ENCODE peak calls at places on chromosomes 13 and 19, in five cellular contexts. T, K, W, A and L are unnamed samples.

GRCh38 chr13:46896346-46897138 is at the start of gene HTR2A:
- DNase-seq in K (peak), T (peak), A (no peak), W (no peak), L (no peak)

GRCh38 chr13:30000373-30000770 is 150.0 kb upstream of the UBL3 start:
- DNase-seq in K (no peak), T (no peak), W (no peak), A (no peak), L (no peak)

GRCh38 chr13:67803118-67803517 is 573.0 kb upstream of the PCDH9 start:
- DNase-seq in T (no peak), A (no peak), W (no peak), K (no peak), L (no peak)

GRCh38 chr13:99256283-99256682 is 1.9 kb downstream of the GPR18 start:
- DNase-seq in K (no peak), T (no peak), A (no peak), W (no peak), L (no peak)

GRCh38 chr13:49419292-49419691 is 24.6 kb downstream of the CAB39L start:
- DNase-seq in T (no peak), A (no peak), W (no peak), K (no peak), L (no peak)

GRCh38 chr13:23986619-23987018 is 89.3 kb upstream of the C1QTNF9B start:
- DNase-seq in A (no peak), K (no peak), W (no peak), T (peak), L (no peak)

GRCh38 chr19:15195381-15195964 is 5.3 kb downstream of the NOTCH3 start:
- DNase-seq in A (no peak), T (peak), W (no peak), K (no peak), L (no peak)

GRCh38 chr13:112055032-112055416 is 11.9 kb upstream of the SOX1 start:
- DNase-seq in T (no peak), W (no peak), K (no peak), A (no peak), L (no peak)

GRCh38 chr19:48963371-48964204 is 1.5 kb upstream of the FTL start:
- DNase-seq in T (peak), A (peak), K (peak), W (peak), L (peak)

GRCh38 chr19:17328517-17329060 is 6.1 kb downstream of the ANO8 start:
- DNase-seq in K (no peak), A (peak), W (peak), T (no peak), L (no peak)

GRCh38 chr13:32318072-32318471 is 2.8 kb downstream of the BRCA2 start:
- DNase-seq in A (no peak), K (no peak), W (no peak), T (no peak), L (no peak)

GRCh38 chr19:40285353-40286234 is 449 bp upstream of the AKT2 start:
- DNase-seq in A (peak), T (peak), W (peak), K (peak), L (peak)

GRCh38 chr13:87403748-87404432 is 267.3 kb upstream of the SLITRK5 start:
- DNase-seq in T (no peak), K (no peak), W (no peak), A (no peak), L (no peak)

GRCh38 chr13:110705356-110705825 is 525 bp downstream of the CARS2 start:
- DNase-seq in K (no peak), A (no peak), T (no peak), W (no peak), L (no peak)

GRCh38 chr19:53424968-53425597 is 6.7 kb upstream of the ZNF761 start:
- DNase-seq in W (peak), T (peak), K (peak), A (peak), L (peak)

GRCh38 chr13:48532473-48533206 is at the start of gene RCBTB2:
- DNase-seq in T (peak), K (peak), A (peak), W (peak), L (peak)

GRCh38 chr19:7862413-7862951 is 11.7 kb downstream of the PRR36 start:
- DNase-seq in W (peak), A (peak), T (peak), K (peak), L (no peak)

GRCh38 chr19:33868076-33868735 is 71.5 kb downstream of the KCTD15 start:
- DNase-seq in T (no peak), A (no peak), K (no peak), W (no peak), L (no peak)

GRCh38 chr19:4597975-4598671 is 38.6 kb upstream of the SEMA6B start:
- DNase-seq in A (peak), T (peak), K (no peak), W (peak), L (no peak)